ENCODE peak calls at places on chromosomes 6 and 20, in four cellular contexts. W is lower lobe of right lung, F is GM23248, E is GM04504. K is an unnamed sample.

GRCh38 chr6:90343581-90343980 is 46.9 kb upstream of the BACH2 start:
- DNase-seq in W (no peak), F (peak), E (no peak), K (no peak)

GRCh38 chr6:154343473-154344308 is 12.9 kb downstream of the IPCEF1 start:
- DNase-seq in W (peak), F (peak), E (no peak), K (no peak)

GRCh38 chr6:69835414-69836179 is 30.8 kb upstream of the COL19A1 start:
- DNase-seq in W (no peak), F (peak), E (peak), K (peak)

GRCh38 chr20:44023515-44024371 is 109.1 kb downstream of the TOX2 start:
- DNase-seq in W (no peak), F (no peak), E (no peak), K (no peak)

GRCh38 chr6:7136859-7137334 is 29.1 kb downstream of the RREB1 start:
- DNase-seq in W (no peak), F (no peak), E (no peak), K (no peak)

GRCh38 chr6:111278738-111279137 is 191.4 kb downstream of the SLC16A10 start:
- DNase-seq in W (no peak), F (no peak), E (no peak), K (no peak)

GRCh38 chr6:56432194-56432593 is 184.8 kb upstream of the COL21A1 start:
- DNase-seq in W (no peak), F (no peak), E (no peak), K (no peak)

GRCh38 chr6:36897629-36898028 is 11.9 kb downstream of the C6orf89 start:
- DNase-seq in W (no peak), F (peak), E (no peak), K (no peak)

GRCh38 chr20:21373436-21373835 is 23.9 kb downstream of the NKX2-4 start:
- DNase-seq in W (no peak), F (no peak), E (no peak), K (no peak)

GRCh38 chr6:167393731-167394130 is 68.8 kb downstream of the TTLL2 start:
- DNase-seq in W (no peak), F (no peak), E (no peak), K (no peak)

GRCh38 chr6:166566026-166567011 is 20.2 kb downstream of the RAMACL start:
- DNase-seq in W (no peak), F (no peak), E (no peak), K (no peak)

GRCh38 chr20:34643919-34644318 is 33.0 kb downstream of the PIGU start:
- DNase-seq in W (no peak), F (peak), E (peak), K (peak)

GRCh38 chr6:157763129-157763893 is 59.7 kb upstream of the SNX9 start:
- DNase-seq in W (peak), F (peak), E (no peak), K (no peak)

GRCh38 chr20:9493818-9494217 is 20.6 kb upstream of the LAMP5 start:
- DNase-seq in W (no peak), F (no peak), E (no peak), K (no peak)

GRCh38 chr20:3980260-3981131 is 34.9 kb downstream of the RNF24 start:
- DNase-seq in W (no peak), F (peak), E (peak), K (no peak)